ENCODE peak calls at places on chromosomes 3 and 15, in four cellular contexts. J is K562, Z is GM12878, F is HepG2. A is an unnamed sample.

GRCh38 chr3:152021951-152022461 is 148.6 kb downstream of the SUCNR1 start:
- DNase-seq in Z (peak), F (no peak), J (peak), A (no peak)

GRCh38 chr15:77415450-77416448 is 4.2 kb downstream of the PEAK1 start:
- DNase-seq in J (peak), F (no peak), Z (no peak), A (no peak)

GRCh38 chr3:66097647-66098046 is 58.9 kb upstream of the MAGI1 start:
- DNase-seq in J (no peak), F (no peak), Z (no peak), A (no peak)

GRCh38 chr15:63156086-63156707 is 1.1 kb downstream of the RPS27L start:
- DNase-seq in J (peak), Z (no peak), F (no peak), A (no peak)

GRCh38 chr3:142586803-142587406 is 8.4 kb upstream of the ATR start:
- DNase-seq in J (peak), Z (no peak), F (peak), A (peak)

GRCh38 chr15:82056900-82057825 is 11.3 kb upstream of the MEX3B start:
- DNase-seq in F (no peak), Z (no peak), J (no peak), A (no peak)

GRCh38 chr15:84749111-84749991 is 959 bp downstream of the ZNF592 start:
- DNase-seq in F (peak), J (peak), Z (no peak), A (peak)

GRCh38 chr3:160981217-160981938 is 123.8 kb downstream of the B3GALNT1 start:
- DNase-seq in F (no peak), J (no peak), Z (peak), A (no peak)

GRCh38 chr3:9397911-9398714 is 698 bp downstream of the SETD5 start:
- DNase-seq in Z (no peak), J (peak), F (peak), A (no peak)

GRCh38 chr3:168024537-168024941 is 71.2 kb downstream of the GOLIM4 start:
- DNase-seq in J (no peak), F (no peak), Z (peak), A (no peak)

GRCh38 chr3:171184372-171184771 is 157.9 kb upstream of the SLC2A2 start:
- DNase-seq in F (no peak), J (no peak), Z (peak), A (no peak)

GRCh38 chr15:58423205-58423604 is 8.6 kb upstream of the LIPC start:
- DNase-seq in J (no peak), Z (no peak), F (no peak), A (no peak)
- TF ChIP-seq TARDBP in J (no peak), Z (no peak), F (no peak), A (no peak)

GRCh38 chr3:124839896-124840295 is 47.3 kb downstream of the ITGB5 start:
- DNase-seq in J (no peak), Z (no peak), F (no peak), A (no peak)

GRCh38 chr3:124837065-124837464 is 50.1 kb downstream of the ITGB5 start:
- DNase-seq in J (no peak), Z (no peak), F (no peak), A (no peak)

GRCh38 chr3:124836448-124836847 is 50.7 kb downstream of the ITGB5 start:
- DNase-seq in J (no peak), Z (no peak), F (no peak), A (no peak)

GRCh38 chr3:124838963-124839362 is 48.2 kb downstream of the ITGB5 start:
- DNase-seq in F (peak), J (no peak), Z (no peak), A (no peak)

GRCh38 chr3:124837730-124838186 is 49.4 kb downstream of the ITGB5 start:
- DNase-seq in F (peak), J (peak), Z (no peak), A (no peak)
- TF ChIP-seq TARDBP in F (peak), J (no peak), Z (no peak), A (no peak)

GRCh38 chr3:73433681-73434080 is 191.1 kb downstream of the PDZRN3 start:
- DNase-seq in F (no peak), Z (no peak), J (no peak), A (no peak)
- TF ChIP-seq TARDBP in F (no peak), Z (no peak), J (no peak), A (no peak)

GRCh38 chr15:29319823-29320222 is 50.2 kb upstream of the NSMCE3 start:
- DNase-seq in J (no peak), F (no peak), Z (no peak), A (no peak)

GRCh38 chr15:29323557-29323956 is 53.9 kb upstream of the NSMCE3 start:
- DNase-seq in F (no peak), J (no peak), Z (no peak), A (no peak)

GRCh38 chr15:29316422-29316821 is 46.8 kb upstream of the NSMCE3 start:
- DNase-seq in J (no peak), Z (no peak), F (no peak), A (no peak)

GRCh38 chr15:29324746-29325145 is 55.1 kb upstream of the NSMCE3 start:
- DNase-seq in F (no peak), J (no peak), Z (no peak), A (no peak)

DNA sequence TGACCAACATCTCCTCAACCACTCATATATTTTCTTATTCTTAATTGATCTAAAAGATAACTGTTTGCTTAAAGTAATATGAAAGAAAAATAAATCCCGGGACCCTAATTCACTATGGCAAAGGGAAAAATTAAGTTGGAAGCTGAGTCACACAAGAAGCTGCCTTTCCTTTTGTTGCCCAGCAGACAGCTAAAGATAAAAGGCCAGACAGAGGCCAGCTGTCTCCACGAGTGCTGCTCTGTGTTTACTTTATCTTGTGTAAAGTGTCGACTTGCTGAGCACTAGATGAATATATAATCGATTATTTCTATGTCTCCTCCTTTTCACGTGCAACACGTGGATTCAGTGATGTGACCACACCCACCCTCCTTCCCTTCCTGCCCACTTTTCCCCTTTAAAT is 52.8 kb upstream of the NSMCE3 start:
- DNase-seq in Z (no peak), F (no peak), J (no peak), A (no peak)
- TF ChIP-seq TARDBP in Z (no peak), F (no peak), J (no peak), A (no peak)

GRCh38 chr15:40960926-40961325 is 7.7 kb downstream of the CHAC1 start:
- DNase-seq in F (no peak), J (no peak), Z (no peak), A (no peak)
- TF ChIP-seq TARDBP in F (no peak), J (no peak), Z (no peak), A (no peak)

GRCh38 chr3:27127195-27127594 is 242.0 kb downstream of the NEK10 start:
- DNase-seq in Z (no peak), J (no peak), F (peak), A (no peak)
- TF ChIP-seq TARDBP in Z (no peak), J (no peak), F (no peak), A (no peak)

GRCh38 chr3:134216206-134216764 is 34.4 kb downstream of the RYK start:
- DNase-seq in J (no peak), Z (no peak), F (no peak), A (no peak)

GRCh38 chr3:134216851-134217250 is 33.8 kb downstream of the RYK start:
- DNase-seq in F (no peak), Z (no peak), J (no peak), A (no peak)

GRCh38 chr3:134214239-134214638 is 36.4 kb downstream of the RYK start:
- DNase-seq in F (no peak), Z (no peak), J (no peak), A (no peak)

GRCh38 chr3:134211797-134212196 is 38.9 kb downstream of the RYK start:
- DNase-seq in Z (no peak), F (peak), J (peak), A (peak)

DNA sequence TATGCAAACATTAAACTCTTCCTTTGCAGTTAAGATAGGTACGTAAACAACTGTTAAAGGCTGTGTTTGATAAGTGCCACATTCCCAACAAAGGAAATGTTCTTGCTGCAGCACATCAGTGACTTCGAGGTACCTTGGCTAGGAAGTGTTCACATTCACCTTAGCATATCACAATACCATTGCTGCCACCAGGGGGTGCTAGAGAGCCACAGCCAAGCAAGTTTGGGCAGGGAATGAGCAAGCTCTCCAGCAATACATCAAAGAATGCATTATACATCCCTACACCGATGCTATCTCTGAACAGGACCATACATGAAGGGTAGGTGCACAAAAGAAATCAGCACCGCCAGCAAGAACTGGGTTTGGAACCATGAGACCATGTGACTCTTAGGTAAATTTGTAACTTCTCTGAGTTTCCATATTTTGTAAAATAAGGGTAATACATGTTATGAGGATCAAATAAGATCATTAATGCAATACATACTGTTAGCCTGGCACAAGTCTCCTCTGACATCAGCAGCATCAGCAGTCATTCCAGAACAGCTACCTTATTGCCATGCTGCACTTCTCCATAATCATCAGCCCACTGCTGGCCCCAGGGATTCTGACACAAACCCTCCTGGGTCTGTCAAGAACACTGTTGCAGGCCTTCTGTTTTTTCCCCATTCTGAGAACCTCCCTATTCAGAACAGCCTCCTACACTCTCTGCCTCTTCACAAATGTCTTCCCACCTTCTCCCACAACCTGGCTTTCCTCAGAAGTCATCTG is 37.6 kb downstream of the RYK start:
- DNase-seq in F (peak), Z (peak), J (peak), A (peak)
- TF ChIP-seq TARDBP in F (no peak), Z (no peak), J (no peak), A (no peak)

DNA sequence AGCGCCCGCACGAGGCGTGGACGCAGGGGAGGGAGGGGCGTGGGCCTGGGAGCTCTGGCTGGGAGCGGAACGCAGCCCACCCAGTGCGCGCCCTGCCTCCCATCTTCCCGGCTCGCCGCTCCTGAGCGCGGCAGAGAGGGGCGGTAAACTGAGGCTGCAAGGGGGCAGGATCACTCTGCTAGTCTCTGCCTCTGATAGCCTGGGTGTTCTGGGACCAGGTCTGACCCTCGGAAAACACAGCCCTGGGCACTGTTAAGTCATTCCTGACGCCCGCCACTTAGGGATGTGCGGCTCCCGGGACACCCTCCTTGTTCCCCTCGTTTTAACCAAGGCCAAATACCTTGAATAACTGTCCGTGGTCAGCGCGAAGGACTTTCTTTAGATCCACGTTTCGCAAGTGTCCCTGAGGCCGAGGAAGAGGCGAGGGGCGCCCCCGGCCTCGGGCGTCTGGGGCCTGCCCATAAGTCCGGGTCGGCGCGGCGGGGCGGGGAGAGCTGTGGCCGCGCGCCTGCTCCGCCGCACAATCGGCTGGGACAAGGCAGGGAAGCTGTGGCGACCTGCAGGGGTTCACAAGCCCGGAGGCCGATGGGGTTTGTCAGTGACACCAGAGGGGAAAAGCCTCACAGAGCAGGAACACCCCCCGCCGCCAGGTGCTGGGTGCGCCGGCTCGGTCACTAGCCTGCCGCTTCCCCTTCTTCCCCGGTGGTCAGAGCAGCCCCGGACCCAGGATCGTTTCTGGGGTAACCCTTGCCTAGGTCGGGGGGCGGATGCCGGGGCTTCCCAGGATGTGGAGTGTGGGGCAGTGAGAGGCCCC is 1.5 kb downstream of the ITPKA start:
- DNase-seq in J (peak), F (no peak), Z (no peak), A (no peak)
- TF ChIP-seq TARDBP in J (no peak), F (peak), Z (no peak), A (no peak)

DNA sequence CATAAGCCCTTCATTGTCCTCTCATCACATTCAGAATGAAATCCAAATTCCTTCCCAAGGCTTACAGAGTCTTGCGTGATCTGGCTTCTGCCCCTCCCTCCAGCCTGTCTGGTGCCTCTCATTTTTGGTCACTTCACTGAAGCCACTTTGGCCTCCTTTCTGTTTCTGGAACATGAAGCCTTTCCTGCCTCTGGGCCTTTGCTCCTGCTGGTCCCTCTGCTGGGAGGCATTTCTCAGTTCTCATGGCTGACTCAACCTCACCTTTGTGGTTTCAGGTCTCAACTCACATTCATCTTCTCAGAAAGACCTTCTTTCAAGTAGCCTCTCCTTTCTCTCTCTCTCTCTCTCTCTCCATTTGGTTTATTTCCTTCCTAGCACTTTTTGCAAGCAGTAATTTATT is 43.9 kb upstream of the BHLHE40 start:
- DNase-seq in J (no peak), Z (no peak), F (no peak), A (no peak)
- TF ChIP-seq TARDBP in J (no peak), Z (peak), F (no peak), A (no peak)

GRCh38 chr15:75695206-75695605 is 17.4 kb downstream of the CSPG4 start:
- DNase-seq in Z (no peak), F (no peak), J (no peak), A (no peak)
- TF ChIP-seq TARDBP in Z (no peak), F (no peak), J (no peak), A (no peak)

A was measured in HEK293T.